ENCODE peak calls at places on chromosomes 2 and 18, in ten cellular contexts. One of them, this sample, is unnamed.

GRCh38 chr18:34222396-34223163 is 2.1 kb downstream of the NOL4 start:
- DNase-seq in ELR: no peak
- DNase-seq in CD8-positive, alpha-beta memory T cell: no peak
- DNase-seq in HT1080: peak
- DNase-seq in mesothelial cell of epicardium: peak
- DNase-seq in EL: no peak
- DNase-seq in stimulated activated CD4-positive, alpha-beta T cell treated with anti-CD3 and anti-CD28 coated beads, Interleukin-2, amount 100 ng/mL, for 4 hours: no peak
- DNase-seq in breast epithelium: no peak
- DNase-seq in AG04450: no peak
- DNase-seq in HEK293T: peak
- DNase-seq in this sample: peak

GRCh38 chr18:2486426-2486825 is 84.9 kb downstream of the METTL4 start:
- DNase-seq in stimulated activated CD4-positive, alpha-beta T cell treated with anti-CD3 and anti-CD28 coated beads, Interleukin-2, amount 100 ng/mL, for 4 hours: no peak
- DNase-seq in HEK293T: no peak
- DNase-seq in ELR: no peak
- DNase-seq in CD8-positive, alpha-beta memory T cell: no peak
- DNase-seq in AG04450: no peak
- DNase-seq in EL: no peak
- DNase-seq in HT1080: no peak
- DNase-seq in breast epithelium: no peak
- DNase-seq in mesothelial cell of epicardium: no peak
- DNase-seq in this sample: peak

GRCh38 chr18:10912790-10913560 is 236.4 kb downstream of the PIEZO2 start:
- DNase-seq in stimulated activated CD4-positive, alpha-beta T cell treated with anti-CD3 and anti-CD28 coated beads, Interleukin-2, amount 100 ng/mL, for 4 hours: no peak
- DNase-seq in breast epithelium: no peak
- DNase-seq in ELR: peak
- DNase-seq in EL: peak
- DNase-seq in HEK293T: no peak
- DNase-seq in mesothelial cell of epicardium: peak
- DNase-seq in AG04450: no peak
- DNase-seq in HT1080: peak
- DNase-seq in CD8-positive, alpha-beta memory T cell: no peak
- DNase-seq in this sample: peak

GRCh38 chr2:111702119-111702808 is 181.7 kb downstream of the ANAPC1 start:
- DNase-seq in mesothelial cell of epicardium: no peak
- DNase-seq in ELR: peak
- DNase-seq in CD8-positive, alpha-beta memory T cell: peak
- DNase-seq in HT1080: peak
- DNase-seq in EL: peak
- DNase-seq in stimulated activated CD4-positive, alpha-beta T cell treated with anti-CD3 and anti-CD28 coated beads, Interleukin-2, amount 100 ng/mL, for 4 hours: peak
- DNase-seq in breast epithelium: no peak
- DNase-seq in HEK293T: peak
- DNase-seq in AG04450: no peak
- DNase-seq in this sample: peak

GRCh38 chr2:54539683-54540082 is 83.6 kb downstream of the SPTBN1 start:
- DNase-seq in AG04450: no peak
- DNase-seq in HEK293T: no peak
- DNase-seq in breast epithelium: no peak
- DNase-seq in HT1080: no peak
- DNase-seq in mesothelial cell of epicardium: no peak
- DNase-seq in stimulated activated CD4-positive, alpha-beta T cell treated with anti-CD3 and anti-CD28 coated beads, Interleukin-2, amount 100 ng/mL, for 4 hours: no peak
- DNase-seq in CD8-positive, alpha-beta memory T cell: no peak
- DNase-seq in ELR: no peak
- DNase-seq in EL: no peak
- DNase-seq in this sample: no peak

GRCh38 chr2:161414385-161415040 is 1.6 kb upstream of the TBR1 start:
- DNase-seq in HEK293T: peak
- DNase-seq in stimulated activated CD4-positive, alpha-beta T cell treated with anti-CD3 and anti-CD28 coated beads, Interleukin-2, amount 100 ng/mL, for 4 hours: no peak
- DNase-seq in EL: peak
- DNase-seq in mesothelial cell of epicardium: peak
- DNase-seq in CD8-positive, alpha-beta memory T cell: no peak
- DNase-seq in AG04450: no peak
- DNase-seq in breast epithelium: no peak
- DNase-seq in ELR: peak
- DNase-seq in HT1080: no peak
- DNase-seq in this sample: peak

GRCh38 chr2:2731885-2732284 is 400.8 kb upstream of the MYT1L start:
- DNase-seq in EL: no peak
- DNase-seq in stimulated activated CD4-positive, alpha-beta T cell treated with anti-CD3 and anti-CD28 coated beads, Interleukin-2, amount 100 ng/mL, for 4 hours: no peak
- DNase-seq in CD8-positive, alpha-beta memory T cell: no peak
- DNase-seq in HT1080: no peak
- DNase-seq in ELR: no peak
- DNase-seq in HEK293T: no peak
- DNase-seq in mesothelial cell of epicardium: no peak
- DNase-seq in breast epithelium: no peak
- DNase-seq in AG04450: no peak
- DNase-seq in this sample: no peak

GRCh38 chr2:677056-677949 is at the start of gene TMEM18:
- DNase-seq in AG04450: peak
- DNase-seq in stimulated activated CD4-positive, alpha-beta T cell treated with anti-CD3 and anti-CD28 coated beads, Interleukin-2, amount 100 ng/mL, for 4 hours: peak
- DNase-seq in HEK293T: peak
- DNase-seq in CD8-positive, alpha-beta memory T cell: peak
- DNase-seq in breast epithelium: peak
- DNase-seq in ELR: peak
- DNase-seq in EL: peak
- DNase-seq in HT1080: peak
- DNase-seq in mesothelial cell of epicardium: no peak
- DNase-seq in this sample: peak

GRCh38 chr2:182301093-182301492 is 125.7 kb downstream of the PDE1A start:
- DNase-seq in stimulated activated CD4-positive, alpha-beta T cell treated with anti-CD3 and anti-CD28 coated beads, Interleukin-2, amount 100 ng/mL, for 4 hours: no peak
- DNase-seq in ELR: no peak
- DNase-seq in CD8-positive, alpha-beta memory T cell: no peak
- DNase-seq in EL: no peak
- DNase-seq in HT1080: no peak
- DNase-seq in HEK293T: no peak
- DNase-seq in AG04450: no peak
- DNase-seq in breast epithelium: no peak
- DNase-seq in mesothelial cell of epicardium: no peak
- DNase-seq in this sample: peak

GRCh38 chr2:31362581-31362980 is 52.0 kb downstream of the XDH start:
- DNase-seq in CD8-positive, alpha-beta memory T cell: no peak
- DNase-seq in mesothelial cell of epicardium: no peak
- DNase-seq in stimulated activated CD4-positive, alpha-beta T cell treated with anti-CD3 and anti-CD28 coated beads, Interleukin-2, amount 100 ng/mL, for 4 hours: no peak
- DNase-seq in HT1080: no peak
- DNase-seq in AG04450: no peak
- DNase-seq in ELR: no peak
- DNase-seq in breast epithelium: no peak
- DNase-seq in EL: no peak
- DNase-seq in HEK293T: no peak
- DNase-seq in this sample: no peak

GRCh38 chr2:168246072-168246482 is 1.3 kb downstream of the STK39 start:
- DNase-seq in HEK293T: no peak
- DNase-seq in breast epithelium: no peak
- DNase-seq in EL: no peak
- DNase-seq in CD8-positive, alpha-beta memory T cell: no peak
- DNase-seq in mesothelial cell of epicardium: no peak
- DNase-seq in AG04450: no peak
- DNase-seq in HT1080: no peak
- DNase-seq in stimulated activated CD4-positive, alpha-beta T cell treated with anti-CD3 and anti-CD28 coated beads, Interleukin-2, amount 100 ng/mL, for 4 hours: no peak
- DNase-seq in ELR: no peak
- DNase-seq in this sample: no peak

GRCh38 chr2:96485751-96486643 is 19.2 kb downstream of the NEURL3 start:
- DNase-seq in ELR: peak
- DNase-seq in mesothelial cell of epicardium: no peak
- DNase-seq in HT1080: peak
- DNase-seq in EL: peak
- DNase-seq in stimulated activated CD4-positive, alpha-beta T cell treated with anti-CD3 and anti-CD28 coated beads, Interleukin-2, amount 100 ng/mL, for 4 hours: peak
- DNase-seq in CD8-positive, alpha-beta memory T cell: peak
- DNase-seq in breast epithelium: peak
- DNase-seq in AG04450: peak
- DNase-seq in HEK293T: no peak
- DNase-seq in this sample: peak

GRCh38 chr2:240865391-240865790 is 3.2 kb upstream of the AGXT start:
- DNase-seq in CD8-positive, alpha-beta memory T cell: no peak
- DNase-seq in AG04450: no peak
- DNase-seq in EL: no peak
- DNase-seq in stimulated activated CD4-positive, alpha-beta T cell treated with anti-CD3 and anti-CD28 coated beads, Interleukin-2, amount 100 ng/mL, for 4 hours: no peak
- DNase-seq in breast epithelium: no peak
- DNase-seq in HEK293T: no peak
- DNase-seq in HT1080: no peak
- DNase-seq in mesothelial cell of epicardium: no peak
- DNase-seq in ELR: no peak
- DNase-seq in this sample: no peak

GRCh38 chr2:146634256-146635068 is 1210.4 kb upstream of the ACVR2A start:
- DNase-seq in stimulated activated CD4-positive, alpha-beta T cell treated with anti-CD3 and anti-CD28 coated beads, Interleukin-2, amount 100 ng/mL, for 4 hours: no peak
- DNase-seq in CD8-positive, alpha-beta memory T cell: no peak
- DNase-seq in ELR: peak
- DNase-seq in mesothelial cell of epicardium: no peak
- DNase-seq in HT1080: peak
- DNase-seq in AG04450: peak
- DNase-seq in breast epithelium: no peak
- DNase-seq in HEK293T: no peak
- DNase-seq in EL: peak
- DNase-seq in this sample: peak

GRCh38 chr2:65634304-65634703 is 201.9 kb upstream of the SPRED2 start:
- DNase-seq in mesothelial cell of epicardium: no peak
- DNase-seq in AG04450: no peak
- DNase-seq in breast epithelium: no peak
- DNase-seq in HEK293T: no peak
- DNase-seq in HT1080: no peak
- DNase-seq in EL: no peak
- DNase-seq in stimulated activated CD4-positive, alpha-beta T cell treated with anti-CD3 and anti-CD28 coated beads, Interleukin-2, amount 100 ng/mL, for 4 hours: no peak
- DNase-seq in CD8-positive, alpha-beta memory T cell: no peak
- DNase-seq in ELR: no peak
- DNase-seq in this sample: no peak